ENCODE peak calls at places on chromosome 11, in four cellular contexts. M, A, Q and I are unnamed samples.
A peak's percentile ranks its signal among the peaks of the same experiment; 100 is the strongest.

GRCh38 chr11:41320233-41320993 is 139.0 kb downstream of the LRRC4C start:
- DNase-seq in Q (no peak), M (no peak), A (no peak), I (no peak)

GRCh38 chr11:6285019-6285418 is 25.4 kb downstream of the CCKBR start:
- DNase-seq in A (no peak), M (no peak), Q (no peak), I (no peak)

GRCh38 chr11:65141896-65142494 is 7.7 kb upstream of the SYVN1 start:
- DNase-seq in A (no peak), M (no peak), Q (no peak), I (no peak)

GRCh38 chr11:119645018-119645417 is 84.0 kb downstream of the NECTIN1 start:
- DNase-seq in M (no peak), Q (no peak), A (no peak), I (no peak)

GRCh38 chr11:95925011-95925410 is 1.1 kb upstream of the MTMR2 start:
- DNase-seq in A (no peak), Q (no peak), M (no peak), I (no peak)

GRCh38 chr11:68118753-68119448 is 2.3 kb downstream of the CHKA start:
- DNase-seq in A (no peak), Q (peak; percentile 64), M (no peak), I (no peak)

GRCh38 chr11:78336877-78337553 is 80.6 kb downstream of the GAB2 start:
- DNase-seq in M (no peak), Q (no peak), A (no peak), I (no peak)

GRCh38 chr11:70281114-70281729 is 10.7 kb downstream of the PPFIA1 start:
- DNase-seq in M (no peak), Q (no peak), A (no peak), I (no peak)

GRCh38 chr11:64794526-64794925 is 8.5 kb downstream of the MAP4K2 start:
- DNase-seq in Q (no peak), A (no peak), M (no peak), I (no peak)

GRCh38 chr11:14967581-14968214 is 4.5 kb downstream of the CALCA start:
- DNase-seq in M (no peak), Q (no peak), A (no peak), I (no peak)

GRCh38 chr11:44622190-44622650 is 56.8 kb downstream of the CD82 start:
- DNase-seq in M (no peak), Q (no peak), A (no peak), I (peak; percentile 5)

GRCh38 chr11:44566952-44567875 is 1.8 kb downstream of the CD82 start:
- DNase-seq in A (no peak), M (peak; percentile 32), Q (no peak), I (peak; percentile 45)

GRCh38 chr11:95363710-95364109 is 132.7 kb upstream of the SESN3 start:
- DNase-seq in M (no peak), A (no peak), Q (no peak), I (no peak)

GRCh38 chr11:34235189-34235588 is 122.6 kb downstream of the ABTB2 start:
- DNase-seq in Q (no peak), M (no peak), A (no peak), I (no peak)

GRCh38 chr11:69918938-69919650 is 99.9 kb upstream of the FGF3 start:
- DNase-seq in A (peak; percentile 86), M (peak; percentile 56), Q (peak; percentile 43), I (peak; percentile 46)

GRCh38 chr11:36498721-36499120 is 11.4 kb downstream of the TRAF6 start:
- DNase-seq in M (no peak), Q (no peak), A (no peak), I (no peak)

GRCh38 chr11:117730256-117730800 is 66.7 kb downstream of the DSCAML1 start:
- DNase-seq in M (no peak), A (no peak), Q (no peak), I (no peak)

GRCh38 chr11:122101625-122102291 is 14.3 kb downstream of the BLID start:
- DNase-seq in A (peak; percentile 44), Q (no peak), M (no peak), I (no peak)

GRCh38 chr11:62479631-62480201 is 60.9 kb downstream of the SCGB1A1 start:
- DNase-seq in Q (no peak), M (no peak), A (no peak), I (no peak)

GRCh38 chr11:122769126-122769780 is 69.0 kb upstream of the CRTAM start:
- DNase-seq in M (no peak), Q (no peak), A (no peak), I (no peak)

GRCh38 chr11:59534676-59535075 is 23.3 kb downstream of the OR4D9 start:
- DNase-seq in Q (no peak), A (no peak), M (no peak), I (no peak)

GRCh38 chr11:12222099-12222751 is 111.8 kb downstream of the MICAL2 start:
- DNase-seq in M (no peak), Q (no peak), A (peak; percentile 64), I (no peak)

GRCh38 chr11:47254381-47254780 is 3.4 kb upstream of the NR1H3 start:
- DNase-seq in A (no peak), Q (no peak), M (no peak), I (no peak)

GRCh38 chr11:68780829-68781228 is 29.5 kb upstream of the TESMIN start:
- DNase-seq in A (peak; percentile 74), M (no peak), Q (no peak), I (no peak)

GRCh38 chr11:8381871-8382396 is 118.3 kb upstream of the LMO1 start:
- DNase-seq in A (no peak), M (no peak), Q (no peak), I (no peak)

GRCh38 chr11:8382436-8383053 is 118.9 kb upstream of the LMO1 start:
- DNase-seq in Q (no peak), M (no peak), A (no peak), I (no peak)

GRCh38 chr11:8383227-8383626 is 119.5 kb upstream of the LMO1 start:
- DNase-seq in A (no peak), M (no peak), Q (no peak), I (no peak)

GRCh38 chr11:8383627-8384026 is 119.9 kb upstream of the LMO1 start:
- DNase-seq in A (no peak), M (no peak), Q (no peak), I (no peak)

DNA sequence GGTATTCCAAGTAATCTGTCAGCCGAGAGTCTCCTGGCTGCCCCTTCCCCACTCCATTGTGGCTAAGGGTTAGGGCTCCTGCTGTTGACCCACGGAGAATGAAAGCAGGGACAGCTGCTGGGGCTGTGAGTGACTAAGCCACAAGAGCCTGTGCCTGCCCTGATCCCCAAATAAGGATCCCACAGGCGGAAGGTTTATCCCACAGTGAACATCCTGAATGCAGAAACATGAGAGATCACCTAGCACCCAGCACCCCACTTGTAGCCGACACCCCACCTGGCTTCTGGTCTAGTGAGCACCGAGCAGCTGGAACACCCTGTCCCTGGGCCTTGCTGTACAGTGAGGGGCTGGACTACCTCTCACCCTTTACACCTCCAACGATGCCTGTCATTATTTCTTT is 117.7 kb upstream of the LMO1 start:
- DNase-seq in A (no peak), M (no peak), Q (no peak), I (no peak)
- H3K9me3 ChIP-seq in A (no peaks in the 10 kb centered on the region), M (no peaks in the 10 kb centered on the region), Q (no peaks in the 10 kb centered on the region), I (no peaks in the 10 kb centered on the region)

GRCh38 chr11:100403817-100404216 is 283.3 kb upstream of the ARHGAP42 start:
- DNase-seq in M (no peak), A (no peak), Q (peak; percentile 23), I (no peak)
- H3K9me3 ChIP-seq in M (no peaks in the 10 kb centered on the region), A (peaks cover 20% of the 10 kb centered on the region), Q (no peaks in the 10 kb centered on the region), I (no peaks in the 10 kb centered on the region)

DNA sequence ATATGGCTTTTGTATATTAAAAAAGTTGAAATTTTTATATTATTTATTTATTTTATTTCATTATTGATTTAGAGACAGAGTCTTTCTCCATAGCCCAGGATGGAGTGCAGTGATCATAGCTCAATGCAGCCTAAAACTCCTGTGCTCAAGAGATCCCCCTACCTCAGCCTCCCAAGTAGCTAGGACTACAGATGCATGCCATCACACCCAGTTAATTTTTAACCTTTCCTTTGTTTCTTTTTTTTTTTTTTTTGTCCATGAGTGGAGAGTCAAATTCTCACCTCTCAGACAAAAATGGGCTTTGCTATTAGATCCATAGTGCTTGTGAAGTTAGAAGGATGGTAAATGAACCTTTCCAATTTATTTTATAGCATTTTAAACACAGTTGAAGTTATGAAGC is 182.5 kb downstream of the SOX6 start:
- DNase-seq in A (no peak), M (no peak), Q (no peak), I (no peak)
- H3K9me3 ChIP-seq in A (no peaks in the 10 kb centered on the region), M (no peaks in the 10 kb centered on the region), Q (no peaks in the 10 kb centered on the region), I (no peaks in the 10 kb centered on the region)

GRCh38 chr11:2630679-2631078 is 69.1 kb downstream of the KCNQ1OT1 start:
- DNase-seq in M (no peak), A (no peak), Q (no peak), I (no peak)
- H3K9me3 ChIP-seq in M (peaks cover 16% of the 10 kb centered on the region), A (peaks cover 73% of the 10 kb centered on the region), Q (no peaks in the 10 kb centered on the region), I (peaks cover 13% of the 10 kb centered on the region)

DNA sequence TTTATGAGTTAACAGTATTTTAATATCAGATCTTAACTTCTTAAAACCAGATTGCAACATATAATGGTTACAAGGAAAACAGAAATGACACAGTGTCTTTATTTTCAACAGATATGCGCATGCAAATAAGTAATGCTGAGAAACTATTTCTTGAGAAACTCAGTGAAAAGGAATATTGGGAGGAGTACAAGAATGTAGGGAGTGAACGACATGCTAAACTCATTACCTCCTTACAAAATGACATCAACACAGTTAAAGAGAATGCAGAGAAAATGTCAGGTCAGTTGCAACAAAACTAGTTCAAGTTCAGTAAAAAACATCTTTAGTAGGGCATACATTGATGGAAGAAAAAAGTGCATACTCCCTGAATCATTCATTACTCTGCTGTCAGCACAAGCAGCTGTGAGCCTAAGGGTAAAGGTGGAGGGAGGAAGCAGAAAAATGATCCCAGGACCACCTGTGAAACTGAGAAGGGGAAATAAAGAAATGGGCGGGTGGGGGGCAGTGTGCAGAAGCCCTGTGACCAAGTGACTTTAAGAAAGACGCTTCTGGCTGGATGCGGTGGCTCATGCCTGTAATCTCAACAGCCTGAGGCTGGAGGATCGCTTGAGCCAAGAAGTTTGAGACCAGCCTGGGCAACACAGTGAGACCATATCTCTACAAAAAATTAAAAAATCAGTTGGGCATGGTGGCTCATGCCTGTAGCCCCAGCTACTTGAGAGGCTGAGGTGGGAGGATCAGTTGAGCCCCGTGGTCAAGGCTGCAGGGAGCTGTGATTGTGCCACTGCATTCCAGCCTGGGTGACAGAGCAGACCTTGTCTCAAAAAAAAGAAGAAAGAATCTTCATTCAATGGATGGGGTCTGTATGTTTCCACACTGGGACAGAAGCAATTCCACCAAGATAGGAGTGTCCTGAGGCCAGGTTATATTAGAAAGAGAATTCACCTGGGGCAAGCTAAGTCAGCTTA is 31.2 kb downstream of the CCDC83 start:
- DNase-seq in M (no peak), A (no peak), Q (no peak), I (no peak)
- H3K9me3 ChIP-seq in M (no peaks in the 10 kb centered on the region), A (no peaks in the 10 kb centered on the region), Q (no peaks in the 10 kb centered on the region), I (no peaks in the 10 kb centered on the region)

GRCh38 chr11:48669146-48669545 is 180.6 kb downstream of the OR4A47 start:
- DNase-seq in A (no peak), Q (no peak), M (no peak), I (no peak)
- H3K9me3 ChIP-seq in A (peaks cover 98% of the 10 kb centered on the region), Q (no peaks in the 10 kb centered on the region), M (peaks cover 16% of the 10 kb centered on the region), I (peaks cover 3% of the 10 kb centered on the region)